ENCODE peak calls at places on chromosome 7, in ten cellular contexts. U is CD8-positive, alpha-beta memory T cell; G is NT2/D1; V is heart right ventricle; L is CD8-positive, alpha-beta T cell; C is HCT116; F is GM23338; W is GM23248; K is body of pancreas; S is CD4-positive, alpha-beta memory T cell. J is an unnamed sample. For H3K4me1, the result is how much of the 10 kb centered on the place peaks cover.

GRCh38 chr7:38673795-38674194 is 42.6 kb upstream of the AMPH start:
- DNase-seq in G (no peak), F (no peak), L (no peak), K (no peak), V (no peak), W (peak), C (no peak), U (no peak), S (no peak), J (no peak)

GRCh38 chr7:8160810-8161209 is 101.2 kb downstream of the ICA1 start:
- DNase-seq in C (no peak), K (no peak), F (no peak), G (no peak), W (no peak), V (no peak), S (no peak), U (no peak), L (no peak), J (no peak)

GRCh38 chr7:138352570-138353461 is 107.2 kb upstream of the TRIM24 start:
- DNase-seq in U (no peak), F (no peak), V (no peak), K (no peak), G (no peak), C (no peak), S (no peak), L (no peak), W (no peak), J (no peak)

GRCh38 chr7:101106387-101106786 is 20.5 kb upstream of the SERPINE1 start:
- DNase-seq in U (no peak), F (no peak), L (no peak), S (no peak), V (no peak), G (no peak), K (no peak), W (no peak), C (no peak), J (no peak)

GRCh38 chr7:98354511-98355249 is 46.2 kb downstream of the BAIAP2L1 start:
- DNase-seq in L (no peak), C (peak), F (no peak), S (no peak), K (no peak), W (peak), G (no peak), V (no peak), U (no peak), J (no peak)

GRCh38 chr7:1087462-1087809 is 477 bp upstream of the GPER1 start:
- DNase-seq in S (no peak), G (no peak), V (no peak), L (no peak), K (no peak), W (peak), C (no peak), U (no peak), F (no peak), J (no peak)

GRCh38 chr7:140275069-140275961 is 98.5 kb upstream of the KDM7A start:
- DNase-seq in C (no peak), W (peak), G (no peak), L (no peak), U (no peak), K (no peak), S (no peak), F (no peak), V (no peak), J (no peak)

GRCh38 chr7:47480576-47481538 is 101.1 kb downstream of the TNS3 start:
- DNase-seq in W (no peak), S (no peak), V (no peak), C (no peak), G (peak), U (no peak), K (peak), F (peak), L (no peak), J (no peak)

GRCh38 chr7:91193141-91193540 is 71.1 kb upstream of the FZD1 start:
- DNase-seq in L (no peak), F (no peak), U (no peak), W (peak), C (no peak), V (no peak), G (no peak), S (no peak), K (no peak), J (no peak)

GRCh38 chr7:116315293-116315692 is 105.0 kb downstream of the TES start:
- DNase-seq in S (no peak), U (no peak), L (no peak), W (peak), C (no peak), V (no peak), K (no peak), G (no peak), F (no peak), J (no peak)

GRCh38 chr7:137895301-137896201 is 48.8 kb upstream of the DGKI start:
- DNase-seq in L (no peak), G (no peak), W (no peak), V (no peak), K (no peak), F (no peak), U (no peak), S (no peak), C (no peak), J (no peak)

GRCh38 chr7:151086802-151087246 is 549 bp downstream of the AGAP3 start:
- DNase-seq in C (no peak), L (no peak), W (peak), K (peak), G (no peak), V (no peak), S (no peak), U (no peak), F (peak), J (no peak)

GRCh38 chr7:96167424-96167823 is 154.5 kb downstream of the SLC25A13 start:
- DNase-seq in W (no peak), G (no peak), S (no peak), L (no peak), U (no peak), K (no peak), C (no peak), F (no peak), V (no peak), J (no peak)

GRCh38 chr7:75715864-75716263 is 22.9 kb downstream of the HIP1 start:
- DNase-seq in F (no peak), W (peak), S (no peak), V (no peak), U (no peak), G (no peak), L (no peak), K (no peak), C (no peak), J (no peak)

DNA sequence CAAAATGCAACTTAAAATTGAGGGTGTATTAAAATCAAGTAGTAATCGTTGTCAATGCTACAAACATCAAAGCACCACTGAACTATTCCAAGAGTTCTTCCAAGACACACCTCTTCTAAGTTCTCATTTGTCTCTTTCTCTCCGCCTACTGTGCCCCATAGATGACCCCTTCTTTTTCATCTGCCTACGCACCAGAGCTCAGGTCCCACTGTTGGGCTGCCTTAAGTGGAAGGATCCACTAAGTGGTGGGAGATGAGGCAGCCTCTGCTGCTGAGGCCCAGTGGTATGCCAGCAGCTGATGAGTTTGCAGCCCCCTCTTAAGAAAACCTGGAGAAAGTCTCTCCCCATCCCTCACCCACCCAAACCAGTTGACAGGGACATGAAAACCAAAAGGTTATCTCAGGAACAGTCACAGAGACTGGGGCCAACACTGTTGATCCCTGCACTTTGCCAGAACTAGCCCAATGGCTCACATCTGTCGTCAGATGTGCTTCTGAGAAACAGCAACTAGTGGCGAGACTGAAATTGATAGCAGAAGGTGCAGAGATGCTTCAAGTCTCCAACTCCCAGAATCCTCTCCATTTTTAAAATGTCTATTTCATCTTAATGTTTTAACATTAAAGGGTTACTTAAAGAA is 88.4 kb downstream of the CHCHD3 start:
- DNase-seq in S (no peak), C (no peak), U (no peak), K (no peak), F (no peak), W (no peak), G (no peak), L (no peak), V (no peak), J (no peak)
- H3K4me1 ChIP-seq in S (under half), C (under half), U (under half), K (under half), F (half or more), W (under half), G (under half), L (under half), V (under half), J (under half)

GRCh38 chr7:130922206-130923112 is 188.5 kb upstream of the KLF14 start:
- DNase-seq in V (no peak), K (no peak), G (no peak), F (no peak), L (no peak), U (no peak), W (peak), S (peak), C (no peak), J (no peak)

GRCh38 chr7:130920122-130920521 is 186.1 kb upstream of the KLF14 start:
- DNase-seq in C (no peak), F (no peak), V (no peak), U (no peak), L (no peak), W (no peak), S (no peak), K (no peak), G (no peak), J (no peak)

GRCh38 chr7:130923930-130924329 is 189.9 kb upstream of the KLF14 start:
- DNase-seq in V (no peak), G (no peak), W (no peak), K (no peak), S (peak), C (no peak), L (no peak), F (no peak), U (no peak), J (no peak)

GRCh38 chr7:130919316-130920103 is 185.5 kb upstream of the KLF14 start:
- DNase-seq in S (no peak), V (no peak), C (no peak), L (no peak), K (no peak), F (no peak), U (no peak), W (no peak), G (no peak), J (no peak)

GRCh38 chr7:130921391-130922180 is 187.6 kb upstream of the KLF14 start:
- DNase-seq in F (peak), W (peak), K (peak), S (peak), C (no peak), G (no peak), V (peak), U (no peak), L (no peak), J (no peak)
- H3K4me3 ChIP-seq in F (no peak), W (peak), K (no peak), S (no peak), C (no peak), G (no peak), V (peak), U (no peak), L (no peak), J (peak)

GRCh38 chr7:3064077-3064476 is 20.4 kb upstream of the CARD11 start:
- DNase-seq in S (no peak), U (no peak), G (no peak), L (no peak), W (no peak), K (no peak), F (no peak), V (no peak), C (no peak), J (no peak)
- H3K4me1 ChIP-seq in S (half or more), U (half or more), G (under half), L (half or more), W (under half), K (under half), F (under half), V (under half), C (under half), J (under half)

GRCh38 chr7:107678110-107678753 is 17.6 kb downstream of the SLC26A4 start:
- DNase-seq in G (no peak), W (no peak), U (no peak), S (no peak), L (no peak), V (no peak), F (no peak), K (no peak), C (no peak), J (no peak)
- H3K4me3 ChIP-seq in G (no peak), W (no peak), U (no peak), S (no peak), L (no peak), V (no peak), F (no peak), K (no peak), C (no peak), J (no peak)

DNA sequence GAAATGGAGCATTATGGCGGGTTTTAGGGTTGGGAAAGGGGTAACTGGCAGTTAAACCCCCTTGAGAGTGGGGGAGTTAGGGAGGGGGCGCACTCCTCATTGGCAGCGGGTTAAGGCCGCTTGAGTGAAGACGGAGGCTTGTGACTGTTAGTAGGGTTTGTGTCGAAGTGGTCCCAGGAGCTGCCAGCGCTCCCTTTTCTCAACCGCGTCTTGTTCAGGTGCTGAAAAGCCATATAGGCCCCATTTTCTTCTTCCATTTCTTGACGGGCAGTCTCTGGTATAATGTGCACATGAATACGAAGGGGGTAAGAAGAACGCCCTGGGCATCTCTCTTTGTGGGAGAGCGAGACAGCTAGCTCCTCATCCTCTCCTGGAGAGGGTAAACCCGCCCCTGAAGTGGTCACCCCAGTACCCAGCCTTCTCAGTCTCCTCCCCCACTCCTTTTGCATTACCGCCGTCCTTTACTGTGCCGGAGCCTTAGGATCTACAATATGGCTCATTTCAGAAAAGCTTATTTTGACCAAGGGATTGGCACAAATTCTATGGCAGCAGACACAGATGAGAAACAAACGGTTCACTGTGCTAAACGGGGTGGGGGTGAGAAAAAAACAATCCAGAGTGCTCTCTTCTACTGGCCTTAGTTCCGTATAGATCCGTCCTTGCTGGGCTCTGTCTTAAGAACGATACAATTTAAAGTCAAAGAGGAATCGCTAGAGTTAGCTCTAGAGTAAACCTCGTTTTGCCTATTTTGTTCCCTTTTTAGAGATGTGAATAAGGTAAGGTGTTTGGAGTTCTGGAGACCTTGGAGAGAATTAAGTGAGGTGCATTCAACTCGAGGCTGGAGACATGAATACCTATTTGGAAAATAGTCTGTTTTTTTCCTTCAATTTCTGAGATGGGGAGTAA is 973 bp downstream of the KMT2E start:
- DNase-seq in G (no peak), S (peak), L (peak), W (peak), C (no peak), F (peak), V (peak), U (peak), K (peak), J (peak)
- H3K4me1 ChIP-seq in G (under half), S (half or more), L (under half), W (under half), C (under half), F (under half), V (under half), U (under half), K (under half), J (under half)

GRCh38 chr7:100093925-100094486 is 5.2 kb downstream of the COPS6 start:
- DNase-seq in L (no peak), C (no peak), K (no peak), V (no peak), S (no peak), U (no peak), G (no peak), F (no peak), W (no peak), J (no peak)
- H3K4me3 ChIP-seq in L (no peak), C (no peak), K (no peak), V (no peak), S (no peak), U (no peak), G (no peak), F (no peak), W (no peak), J (no peak)